ENCODE peak calls at places on chromosomes 13 and 19, in six cellular contexts. One of them, this sample, is unnamed.

GRCh38 chr13:109297628-109298027 is 488.8 kb downstream of the IRS2 start:
- DNase-seq in DMS153: no peak
- DNase-seq in non-pigmented ciliary epithelial cell: peak; percentile 72
- DNase-seq in OCI-M1: no peak
- DNase-seq in fibroblast of mammary gland: peak; percentile 96
- DNase-seq in iPS DF 19.7: no peak
- DNase-seq in this sample: no peak

GRCh38 chr13:49604570-49604969 is 19.2 kb upstream of the RCBTB1 start:
- DNase-seq in DMS153: no peak
- DNase-seq in non-pigmented ciliary epithelial cell: no peak
- DNase-seq in OCI-M1: no peak
- DNase-seq in fibroblast of mammary gland: no peak
- DNase-seq in iPS DF 19.7: no peak
- DNase-seq in this sample: no peak

GRCh38 chr19:38221919-38222828 is 1.8 kb downstream of the DPF1 start:
- DNase-seq in DMS153: no peak
- DNase-seq in non-pigmented ciliary epithelial cell: no peak
- DNase-seq in OCI-M1: no peak
- DNase-seq in fibroblast of mammary gland: no peak
- DNase-seq in iPS DF 19.7: no peak
- DNase-seq in this sample: no peak

GRCh38 chr19:52248256-52248655 is 21.1 kb upstream of the ZNF766 start:
- DNase-seq in DMS153: no peak
- DNase-seq in non-pigmented ciliary epithelial cell: no peak
- DNase-seq in OCI-M1: peak; percentile 69
- DNase-seq in fibroblast of mammary gland: peak; percentile 49
- DNase-seq in iPS DF 19.7: no peak
- DNase-seq in this sample: no peak

GRCh38 chr19:33261511-33262192 is 36.0 kb upstream of the SLC7A10 start:
- DNase-seq in DMS153: no peak
- DNase-seq in non-pigmented ciliary epithelial cell: no peak
- DNase-seq in OCI-M1: peak; percentile 36
- DNase-seq in fibroblast of mammary gland: no peak
- DNase-seq in iPS DF 19.7: no peak
- DNase-seq in this sample: no peak

GRCh38 chr19:6478815-6479214 is 2.8 kb downstream of the DENND1C start:
- DNase-seq in DMS153: no peak
- DNase-seq in non-pigmented ciliary epithelial cell: no peak
- DNase-seq in OCI-M1: no peak
- DNase-seq in fibroblast of mammary gland: no peak
- DNase-seq in iPS DF 19.7: no peak
- DNase-seq in this sample: no peak

GRCh38 chr19:42092350-42092749 is 16.4 kb downstream of the ZNF574 start:
- DNase-seq in DMS153: peak; percentile 93
- DNase-seq in non-pigmented ciliary epithelial cell: no peak
- DNase-seq in OCI-M1: peak; percentile 44
- DNase-seq in fibroblast of mammary gland: no peak
- DNase-seq in iPS DF 19.7: no peak
- DNase-seq in this sample: no peak

GRCh38 chr13:97329331-97329730 is 104.6 kb upstream of the RAP2A start:
- DNase-seq in DMS153: no peak
- DNase-seq in non-pigmented ciliary epithelial cell: no peak
- DNase-seq in OCI-M1: peak; percentile 10
- DNase-seq in fibroblast of mammary gland: no peak
- DNase-seq in iPS DF 19.7: no peak
- DNase-seq in this sample: no peak

GRCh38 chr13:36345438-36346221 is 564 bp downstream of the SPART start:
- DNase-seq in DMS153: no peak
- DNase-seq in non-pigmented ciliary epithelial cell: peak; percentile 55
- DNase-seq in OCI-M1: peak; percentile 93
- DNase-seq in fibroblast of mammary gland: peak; percentile 93
- DNase-seq in iPS DF 19.7: no peak
- DNase-seq in this sample: peak; percentile 78

GRCh38 chr13:35144496-35144895 is 202.4 kb downstream of the NBEA start:
- DNase-seq in DMS153: no peak
- DNase-seq in non-pigmented ciliary epithelial cell: no peak
- DNase-seq in OCI-M1: no peak
- DNase-seq in fibroblast of mammary gland: peak; percentile 5
- DNase-seq in iPS DF 19.7: no peak
- DNase-seq in this sample: no peak

GRCh38 chr19:35266904-35267817 is 1.6 kb upstream of the USF2 start:
- DNase-seq in DMS153: no peak
- DNase-seq in non-pigmented ciliary epithelial cell: no peak
- DNase-seq in OCI-M1: peak; percentile 78
- DNase-seq in fibroblast of mammary gland: peak; percentile 7
- DNase-seq in iPS DF 19.7: no peak
- DNase-seq in this sample: no peak